ENCODE peak calls at places on chromosomes 13 and 19, in seven cellular contexts. W is body of pancreas; O is CD8-positive, alpha-beta memory T cell; M is K562; F is tibial artery; K is osteoblast; Y is PC-9. S is an unnamed sample. For H3K36me3, the result is how much of the 10 kb centered on the place peaks cover.

GRCh38 chr13:50213526-50213925 is 198.3 kb downstream of the KCNRG start:
- DNase-seq in K (no peak), O (no peak), W (no peak), F (no peak), Y (no peak), M (no peak), S (no peak)

GRCh38 chr13:80903911-80904310 is 563.0 kb upstream of the SPRY2 start:
- DNase-seq in F (no peak), W (no peak), K (no peak), M (no peak), O (no peak), Y (no peak), S (no peak)

GRCh38 chr19:15425321-15425950 is 6.6 kb upstream of the AKAP8L start:
- DNase-seq in M (no peak), Y (no peak), W (no peak), O (no peak), F (no peak), K (peak), S (no peak)

GRCh38 chr19:42313840-42314755 is 989 bp downstream of the TMEM145 start:
- DNase-seq in O (no peak), W (no peak), M (no peak), F (no peak), K (no peak), Y (no peak), S (peak)

GRCh38 chr13:95540848-95541247 is 11.7 kb upstream of the CLDN10 start:
- DNase-seq in Y (no peak), O (no peak), M (no peak), W (peak), F (no peak), K (no peak), S (no peak)

GRCh38 chr13:99542788-99543406 is 41.6 kb downstream of the TM9SF2 start:
- DNase-seq in Y (no peak), F (no peak), O (no peak), M (no peak), W (no peak), K (no peak), S (no peak)

GRCh38 chr13:82681535-82681934 is 1200.7 kb downstream of the SLITRK1 start:
- DNase-seq in Y (no peak), W (no peak), K (no peak), F (no peak), M (no peak), O (no peak), S (no peak)

GRCh38 chr13:64347662-64348061 is 2882.5 kb downstream of the PCDH9 start:
- DNase-seq in M (no peak), F (no peak), W (no peak), K (no peak), O (no peak), Y (no peak), S (no peak)

GRCh38 chr19:49151339-49152217 is 3.6 kb downstream of the HRC start:
- DNase-seq in K (peak), Y (peak), W (peak), M (peak), F (peak), O (peak), S (peak)

GRCh38 chr13:47213057-47213456 is 316.2 kb upstream of the HTR2A start:
- DNase-seq in O (no peak), M (no peak), W (no peak), K (no peak), F (no peak), Y (no peak), S (no peak)

GRCh38 chr13:43529796-43530195 is 257.0 kb downstream of the ENOX1 start:
- DNase-seq in K (no peak), M (no peak), W (no peak), O (no peak), Y (peak), F (no peak), S (no peak)

GRCh38 chr19:51651216-51651846 is 4.7 kb upstream of the SIGLEC14 start:
- DNase-seq in O (no peak), M (peak), W (no peak), Y (no peak), F (no peak), K (no peak), S (no peak)

GRCh38 chr19:33767898-33768413 is 28.7 kb upstream of the KCTD15 start:
- DNase-seq in F (no peak), W (no peak), K (peak), M (peak), O (no peak), Y (no peak), S (peak)

GRCh38 chr19:21141787-21142464 is at the start of gene ZNF431:
- DNase-seq in K (peak), F (peak), O (peak), W (peak), Y (peak), M (peak), S (peak)

GRCh38 chr13:95352486-95352885 is 51.2 kb upstream of the ABCC4 start:
- DNase-seq in M (no peak), W (no peak), F (no peak), O (no peak), K (no peak), Y (peak), S (no peak)

GRCh38 chr19:47489072-47489914 is 5.3 kb upstream of the KPTN start:
- DNase-seq in W (no peak), M (no peak), F (no peak), Y (no peak), O (no peak), K (peak), S (no peak)

GRCh38 chr19:15442142-15442920 is 7.4 kb downstream of the WIZ start:
- DNase-seq in K (no peak), M (no peak), W (no peak), F (no peak), O (no peak), Y (peak), S (no peak)

GRCh38 chr19:38270587-38271167 is 6.3 kb downstream of the SPINT2 start:
- DNase-seq in K (peak), M (peak), Y (peak), W (no peak), F (no peak), O (no peak), S (no peak)

GRCh38 chr13:32471187-32471922 is 43.4 kb upstream of the N4BP2L1 start:
- DNase-seq in K (no peak), F (no peak), W (no peak), M (peak), O (no peak), Y (no peak), S (no peak)

GRCh38 chr13:43804461-43805070 is 17.8 kb upstream of the ENOX1 start:
- DNase-seq in K (peak), Y (peak), M (peak), O (no peak), F (no peak), W (no peak), S (peak)

GRCh38 chr19:45391346-45391745 is 13.5 kb downstream of the PPP1R13L start:
- DNase-seq in M (peak), F (no peak), Y (no peak), W (no peak), K (peak), O (no peak), S (peak)

GRCh38 chr13:111006508-111007031 is 91.7 kb upstream of the ANKRD10 start:
- DNase-seq in W (peak), M (peak), O (no peak), K (peak), F (peak), Y (no peak), S (peak)

GRCh38 chr19:39846678-39847486 is 703 bp upstream of the FBL start:
- DNase-seq in K (peak), O (no peak), W (no peak), Y (no peak), F (no peak), M (peak), S (peak)

GRCh38 chr13:33032037-33032625 is 15.9 kb downstream of the KL start:
- DNase-seq in O (no peak), Y (no peak), F (no peak), M (no peak), K (no peak), W (no peak), S (no peak)

GRCh38 chr13:28684257-28684656 is 25.3 kb downstream of the POMP start:
- DNase-seq in W (no peak), M (peak), K (no peak), O (no peak), Y (no peak), F (no peak), S (peak)

GRCh38 chr13:36130168-36130541 is 1.0 kb downstream of the DCLK1 start:
- DNase-seq in K (no peak), F (no peak), M (no peak), Y (no peak), O (no peak), W (no peak), S (no peak)

GRCh38 chr19:46186717-46187101 is 38.7 kb downstream of the IGFL2 start:
- DNase-seq in F (no peak), O (no peak), M (no peak), W (no peak), K (no peak), Y (peak), S (peak)

GRCh38 chr19:35722897-35723296 is 5.1 kb downstream of the KMT2B start:
- DNase-seq in W (no peak), M (no peak), Y (no peak), F (no peak), K (peak), O (no peak), S (peak)
- H3K36me3 ChIP-seq in W (under half), M (half or more), Y (under half), F (half or more), K (half or more), O (half or more), S (under half)

GRCh38 chr13:113157929-113158747 is at the start of gene PROZ:
- DNase-seq in M (no peak), K (peak), W (no peak), F (no peak), O (no peak), Y (no peak), S (no peak)
- H3K4me3 ChIP-seq in M (no peak), K (no peak), W (no peak), F (no peak), O (no peak), Y (no peak), S (no peak)

GRCh38 chr19:5062195-5062594 is 93.3 kb downstream of the KDM4B start:
- DNase-seq in O (no peak), K (no peak), M (no peak), F (no peak), W (no peak), Y (no peak), S (no peak)

GRCh38 chr19:5060591-5061339 is 91.9 kb downstream of the KDM4B start:
- DNase-seq in F (no peak), O (no peak), W (no peak), K (no peak), M (no peak), Y (no peak), S (no peak)

GRCh38 chr19:5064896-5065295 is 96.0 kb downstream of the KDM4B start:
- DNase-seq in W (no peak), O (no peak), F (no peak), K (no peak), M (no peak), Y (no peak), S (no peak)

GRCh38 chr19:5063873-5064645 is 95.1 kb downstream of the KDM4B start:
- DNase-seq in W (no peak), F (no peak), O (no peak), Y (no peak), K (no peak), M (no peak), S (no peak)

DNA sequence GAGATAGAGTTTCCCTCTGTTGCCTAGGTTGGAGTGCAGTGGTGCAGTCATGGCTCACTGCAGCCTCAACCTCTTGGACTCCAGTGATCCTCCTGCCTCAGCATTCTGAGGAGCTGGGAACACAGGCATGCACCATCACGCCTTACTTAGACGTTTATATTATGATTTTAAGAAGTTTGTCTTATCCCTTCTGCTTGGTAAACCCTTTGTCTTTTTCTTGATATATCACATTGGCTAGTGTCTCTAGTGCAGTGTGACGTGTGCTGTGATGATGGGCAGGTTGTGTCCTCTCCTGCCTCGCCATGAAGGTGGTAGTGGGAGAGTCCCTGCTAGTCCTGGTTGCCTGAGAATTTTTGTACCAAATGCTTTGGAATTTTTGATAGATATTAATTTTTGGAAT is 93.9 kb downstream of the KDM4B start:
- DNase-seq in W (no peak), Y (no peak), K (no peak), F (no peak), O (no peak), M (no peak), S (no peak)
- H3K36me3 ChIP-seq in W (under half), Y (under half), K (under half), F (under half), O (under half), M (under half), S (under half)

GRCh38 chr19:56705939-56706338 is 34.4 kb upstream of the ZNF835 start:
- DNase-seq in K (no peak), O (no peak), W (no peak), F (no peak), Y (no peak), M (no peak), S (no peak)

GRCh38 chr19:56712609-56713008 is 41.1 kb upstream of the ZNF835 start:
- DNase-seq in O (no peak), Y (no peak), K (no peak), M (no peak), W (peak), F (no peak), S (no peak)

GRCh38 chr19:56707821-56708220 is 36.3 kb upstream of the ZNF835 start:
- DNase-seq in M (no peak), O (no peak), F (no peak), W (no peak), K (no peak), Y (no peak), S (no peak)

GRCh38 chr19:56710437-56710836 is 38.9 kb upstream of the ZNF835 start:
- DNase-seq in W (no peak), M (no peak), K (no peak), O (no peak), Y (no peak), F (no peak), S (no peak)
- H3K4me3 ChIP-seq in W (no peak), M (no peak), K (no peak), O (no peak), Y (no peak), F (no peak), S (no peak)

S was measured in H7.